ENCODE peak calls at places on chromosomes 6 and 20, in four cellular contexts. K is neural progenitor cell, U is PC-9, P is PC-3. O is an unnamed sample.

GRCh38 chr6:154086510-154086909 is 47.5 kb downstream of the OPRM1 start:
- DNase-seq in K (no peak), U (no peak), P (no peak), O (no peak)

GRCh38 chr6:27188206-27188884 is 59.2 kb upstream of the PRSS16 start:
- DNase-seq in K (peak; percentile 94), P (peak; percentile 79), U (peak; percentile 71), O (peak; percentile 21)

GRCh38 chr6:119720160-119720559 is 370.6 kb upstream of the MAN1A1 start:
- DNase-seq in U (no peak), P (peak; percentile 29), K (no peak), O (no peak)

GRCh38 chr6:130980310-130981032 is 82.6 kb downstream of the EPB41L2 start:
- DNase-seq in U (no peak), P (no peak), K (no peak), O (no peak)

GRCh38 chr20:35991142-35991771 is 22.9 kb downstream of the CNBD2 start:
- DNase-seq in U (no peak), K (peak; percentile 42), P (peak; percentile 68), O (peak; percentile 46)

GRCh38 chr20:45976132-45976531 is 4.1 kb upstream of the ZNF335 start:
- DNase-seq in U (no peak), K (no peak), P (no peak), O (no peak)

GRCh38 chr20:61120595-61121515 is 131.2 kb upstream of the CDH4 start:
- DNase-seq in P (peak; percentile 35), U (peak; percentile 53), K (peak; percentile 81), O (peak; percentile 64)

GRCh38 chr20:60868316-60868891 is 383.7 kb upstream of the CDH4 start:
- DNase-seq in U (no peak), P (no peak), K (no peak), O (no peak)

GRCh38 chr6:128208078-128208477 is 307.2 kb upstream of the THEMIS start:
- DNase-seq in P (peak; percentile 61), K (no peak), U (peak; percentile 67), O (no peak)

GRCh38 chr6:138944412-138944811 is 43.6 kb downstream of the REPS1 start:
- DNase-seq in U (peak; percentile 64), P (peak; percentile 66), K (no peak), O (no peak)

GRCh38 chr20:24160563-24161355 is 172.2 kb upstream of the GGTLC1 start:
- DNase-seq in P (peak; percentile 71), U (no peak), K (peak; percentile 69), O (peak; percentile 20)

GRCh38 chr6:111791415-111791814 is 81.8 kb downstream of the FYN start:
- DNase-seq in P (no peak), K (no peak), U (peak; percentile 8), O (no peak)

GRCh38 chr6:72620866-72621242 is 1.0 kb upstream of the KCNQ5 start:
- DNase-seq in P (no peak), U (no peak), K (peak; percentile 3), O (no peak)

GRCh38 chr6:5490495-5491069 is 229.3 kb downstream of the FARS2 start:
- DNase-seq in K (no peak), U (no peak), P (no peak), O (no peak)

GRCh38 chr6:166619912-166620311 is 7.1 kb downstream of the RPS6KA2 start:
- DNase-seq in P (peak; percentile 88), K (no peak), U (peak; percentile 92), O (no peak)

GRCh38 chr6:186221-186965 is 105.9 kb upstream of the DUSP22 start:
- DNase-seq in U (no peak), P (no peak), K (no peak), O (no peak)

DNA sequence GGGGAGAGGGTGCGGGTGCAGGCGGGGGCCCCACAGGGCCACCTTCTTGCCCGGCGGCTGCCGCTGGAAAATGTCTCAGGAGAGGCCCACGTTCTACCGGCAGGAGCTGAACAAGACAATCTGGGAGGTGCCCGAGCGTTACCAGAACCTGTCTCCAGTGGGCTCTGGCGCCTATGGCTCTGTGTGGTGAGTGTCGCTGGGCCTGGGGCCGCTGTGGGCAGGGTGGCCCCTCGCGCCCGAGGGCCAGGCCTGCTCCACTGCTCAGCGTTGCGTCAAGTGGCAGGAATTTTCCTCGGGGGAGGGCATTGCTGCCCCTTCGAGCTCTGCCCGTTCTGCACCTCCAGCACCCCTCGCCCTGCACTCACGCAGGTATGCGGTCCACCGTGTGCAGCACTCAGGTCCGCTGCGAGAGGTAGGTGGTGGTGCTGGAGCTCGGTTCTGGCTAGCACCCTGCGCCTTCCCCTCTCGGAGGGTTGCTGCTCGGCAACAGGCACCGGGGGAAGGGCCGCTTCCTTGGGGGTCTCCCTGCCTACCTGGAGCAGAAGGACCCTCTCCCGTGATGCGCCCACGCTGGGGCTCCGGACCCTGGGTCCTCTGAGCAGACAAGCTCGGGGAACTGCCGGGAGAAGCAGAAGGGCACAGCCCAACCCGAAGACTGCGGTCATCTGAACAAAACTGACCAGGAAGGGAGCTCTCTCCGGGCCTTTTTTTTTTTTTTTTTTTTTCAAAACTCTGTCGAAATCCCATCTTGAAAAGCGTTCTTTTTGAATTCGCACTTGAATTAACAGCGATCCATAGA is 679 bp downstream of the MAPK14 start:
- DNase-seq in P (peak; percentile 26), U (no peak), K (no peak), O (peak; percentile 29)
- H2AFZ ChIP-seq in P (peak overlapping the region; percentile 73), U (peak overlapping the region; percentile 95), K (peak overlapping the region; percentile 86), O (peak overlapping the region; percentile 71)

GRCh38 chr6:33277663-33278391 is 904 bp downstream of the B3GALT4 start:
- DNase-seq in U (peak; percentile 21), P (no peak), K (peak; percentile 29), O (no peak)
- H3F3A ChIP-seq in U (peaks cover 90% of the 10 kb centered on the region), P (peaks cover 29% of the 10 kb centered on the region), K (peaks cover 59% of the 10 kb centered on the region), O (peaks cover 55% of the 10 kb centered on the region)

GRCh38 chr6:32431142-32431541 is 8.5 kb upstream of the HLA-DRA start:
- DNase-seq in P (no peak), U (no peak), K (no peak), O (no peak)

GRCh38 chr6:32427218-32427617 is 12.5 kb upstream of the HLA-DRA start:
- DNase-seq in K (no peak), P (no peak), U (no peak), O (no peak)

GRCh38 chr6:32427934-32428474 is 11.7 kb upstream of the HLA-DRA start:
- DNase-seq in U (no peak), P (no peak), K (no peak), O (no peak)

GRCh38 chr6:32430179-32430578 is 9.5 kb upstream of the HLA-DRA start:
- DNase-seq in U (no peak), K (no peak), P (no peak), O (no peak)

DNA sequence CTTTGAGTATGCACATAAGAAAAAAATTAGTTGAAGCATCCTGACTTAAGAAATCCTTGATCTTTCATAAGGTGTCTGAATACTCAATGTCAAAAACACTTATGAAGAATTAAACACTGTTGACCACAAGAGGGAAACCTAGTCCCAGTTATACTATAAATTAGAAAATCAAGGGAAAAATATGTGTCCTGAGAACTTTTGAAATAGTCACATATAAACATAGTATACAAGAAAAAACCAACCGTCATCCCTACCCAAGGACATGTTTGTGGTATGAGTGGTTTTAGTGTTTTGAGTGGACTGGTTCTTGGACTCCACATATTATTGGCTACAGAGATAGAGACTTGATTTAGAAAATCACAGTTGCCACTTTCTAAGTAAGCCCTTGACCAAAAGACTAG is 7.6 kb upstream of the HLA-DRA start:
- DNase-seq in U (no peak), P (peak; percentile 51), K (peak; percentile 23), O (peak; percentile 44)
- H2AFZ ChIP-seq in U (no peak overlapping the region), P (no peak overlapping the region), K (no peak overlapping the region), O (no peak overlapping the region)

DNA sequence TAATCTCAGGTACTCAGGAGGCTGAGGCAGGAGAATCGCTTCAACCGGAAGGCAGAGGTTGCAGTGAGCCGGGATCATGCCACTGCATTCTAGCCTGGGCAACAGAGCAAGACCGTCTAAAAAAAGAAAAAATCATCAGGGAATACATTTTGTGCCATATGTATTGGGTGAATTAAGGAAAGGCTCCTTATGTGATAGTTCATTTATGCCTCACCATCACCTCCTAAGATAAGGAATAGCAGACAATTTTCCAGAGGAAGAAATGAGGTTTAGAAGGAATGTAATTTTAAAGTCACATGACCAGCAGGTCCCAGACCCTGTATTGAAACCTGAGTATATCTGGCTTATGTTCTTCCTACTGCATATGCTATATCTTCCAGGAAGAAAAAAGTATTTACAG is 93.9 kb upstream of the FOXC1 start:
- DNase-seq in K (no peak), U (no peak), P (no peak), O (no peak)
- H3F3A ChIP-seq in K (no peaks in the 10 kb centered on the region), U (no peaks in the 10 kb centered on the region), P (no peaks in the 10 kb centered on the region), O (no peaks in the 10 kb centered on the region)

DNA sequence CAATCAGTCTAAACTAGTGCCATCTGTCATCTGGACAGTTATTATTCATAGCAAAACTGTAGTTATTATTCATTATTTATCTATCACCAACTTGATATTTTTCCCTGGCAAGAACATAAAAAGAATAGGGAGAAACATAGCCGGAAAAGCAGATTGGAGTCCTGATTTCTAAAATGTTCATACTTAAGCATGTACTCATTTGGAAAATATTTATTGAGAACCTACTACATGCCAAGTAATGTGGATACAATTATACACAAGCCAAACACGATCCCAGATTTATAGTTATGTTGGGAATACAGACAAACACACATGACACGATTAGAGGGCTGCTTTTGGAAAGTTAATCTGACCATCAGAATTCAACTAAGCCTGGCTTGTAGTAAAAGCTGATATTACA is 30.7 kb downstream of the ARHGAP18 start:
- DNase-seq in U (no peak), P (peak; percentile 3), K (no peak), O (no peak)
- H2AFZ ChIP-seq in U (no peak overlapping the region), P (no peak overlapping the region), K (peak overlapping the region; percentile 30), O (no peak overlapping the region)

GRCh38 chr6:43736211-43736786 is 33.7 kb upstream of the VEGFA start:
- DNase-seq in P (no peak), K (no peak), U (no peak), O (no peak)

GRCh38 chr6:43738267-43738676 is 31.7 kb upstream of the VEGFA start:
- DNase-seq in U (no peak), P (no peak), K (no peak), O (no peak)

GRCh38 chr6:43737272-43738081 is 32.5 kb upstream of the VEGFA start:
- DNase-seq in P (no peak), U (no peak), K (peak; percentile 32), O (no peak)

GRCh38 chr6:43735642-43736199 is 34.3 kb upstream of the VEGFA start:
- DNase-seq in U (no peak), P (no peak), K (no peak), O (no peak)

DNA sequence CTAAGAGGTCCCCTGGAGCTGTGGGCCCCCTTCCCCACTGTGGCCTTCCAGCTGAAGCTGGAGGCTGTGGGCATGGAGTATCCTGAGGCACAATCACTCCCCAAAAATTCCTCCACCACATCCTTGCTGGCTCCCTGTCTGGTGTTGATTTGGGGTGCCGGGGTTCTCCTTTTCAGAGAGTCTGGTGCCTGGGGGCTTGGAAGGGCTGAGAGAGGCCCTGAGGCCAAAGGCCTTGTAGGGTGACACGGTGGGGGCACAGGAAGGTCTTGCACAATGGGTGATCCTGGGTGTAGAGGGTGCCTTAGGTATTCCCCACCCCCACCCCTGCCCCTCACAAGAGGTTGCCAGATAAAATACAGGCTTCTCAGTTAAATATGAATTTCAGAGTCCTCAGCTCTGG is 33.2 kb upstream of the VEGFA start:
- DNase-seq in K (no peak), U (no peak), P (no peak), O (no peak)
- H3F3A ChIP-seq in K (peaks cover 5% of the 10 kb centered on the region), U (peaks cover 10% of the 10 kb centered on the region), P (no peaks in the 10 kb centered on the region), O (no peaks in the 10 kb centered on the region)

GRCh38 chr6:116404706-116405105 is 34.0 kb downstream of the DSE start:
- DNase-seq in K (no peak), U (no peak), P (no peak), O (no peak)

GRCh38 chr6:116405147-116405546 is 34.4 kb downstream of the DSE start:
- DNase-seq in K (peak; percentile 57), U (no peak), P (no peak), O (peak; percentile 87)

GRCh38 chr6:116403205-116403604 is 32.5 kb downstream of the DSE start:
- DNase-seq in P (no peak), U (no peak), K (no peak), O (no peak)

GRCh38 chr6:116406678-116407345 is 36.1 kb downstream of the DSE start:
- DNase-seq in P (no peak), U (no peak), K (no peak), O (no peak)

GRCh38 chr6:116405663-116406329 is 35.0 kb downstream of the DSE start:
- DNase-seq in P (peak; percentile 61), K (peak; percentile 46), U (no peak), O (no peak)
- H2AFZ ChIP-seq in P (no peak overlapping the region), K (no peak overlapping the region), U (no peak overlapping the region), O (peak overlapping the region; percentile 71)